ENCODE peak calls at places on chromosomes 11 and 22, in four cellular contexts. B is A549, O is GM23338, X is astrocyte. F is an unnamed sample.

GRCh38 chr11:95453616-95454118 is 222.7 kb upstream of the SESN3 start:
- DNase-seq in O (no peak), X (peak), B (no peak), F (no peak)

GRCh38 chr11:45354976-45355705 is 69.0 kb upstream of the SYT13 start:
- DNase-seq in B (peak), X (peak), O (peak), F (peak)

GRCh38 chr11:75966546-75967287 is 151.7 kb downstream of the UVRAG start:
- DNase-seq in O (peak), B (peak), X (peak), F (no peak)

GRCh38 chr22:39098026-39098425 is 982 bp downstream of the APOBEC3H start:
- DNase-seq in B (no peak), O (peak), X (no peak), F (no peak)

GRCh38 chr11:115548878-115549528 is 44.8 kb upstream of the CADM1 start:
- DNase-seq in O (peak), B (peak), X (no peak), F (no peak)

GRCh38 chr11:27926981-27927481 is 180.9 kb downstream of the KIF18A start:
- DNase-seq in O (no peak), B (no peak), X (peak), F (peak)

GRCh38 chr22:41288245-41288946 is 2.4 kb upstream of the RANGAP1 start:
- DNase-seq in B (peak), X (peak), O (peak), F (no peak)

GRCh38 chr11:106961518-106961917 is 56.8 kb downstream of the GUCY1A2 start:
- DNase-seq in B (no peak), O (no peak), X (peak), F (no peak)

GRCh38 chr11:117931971-117932370 is 2.8 kb upstream of the TMPRSS13 start:
- DNase-seq in X (no peak), O (no peak), B (no peak), F (no peak)

DNA sequence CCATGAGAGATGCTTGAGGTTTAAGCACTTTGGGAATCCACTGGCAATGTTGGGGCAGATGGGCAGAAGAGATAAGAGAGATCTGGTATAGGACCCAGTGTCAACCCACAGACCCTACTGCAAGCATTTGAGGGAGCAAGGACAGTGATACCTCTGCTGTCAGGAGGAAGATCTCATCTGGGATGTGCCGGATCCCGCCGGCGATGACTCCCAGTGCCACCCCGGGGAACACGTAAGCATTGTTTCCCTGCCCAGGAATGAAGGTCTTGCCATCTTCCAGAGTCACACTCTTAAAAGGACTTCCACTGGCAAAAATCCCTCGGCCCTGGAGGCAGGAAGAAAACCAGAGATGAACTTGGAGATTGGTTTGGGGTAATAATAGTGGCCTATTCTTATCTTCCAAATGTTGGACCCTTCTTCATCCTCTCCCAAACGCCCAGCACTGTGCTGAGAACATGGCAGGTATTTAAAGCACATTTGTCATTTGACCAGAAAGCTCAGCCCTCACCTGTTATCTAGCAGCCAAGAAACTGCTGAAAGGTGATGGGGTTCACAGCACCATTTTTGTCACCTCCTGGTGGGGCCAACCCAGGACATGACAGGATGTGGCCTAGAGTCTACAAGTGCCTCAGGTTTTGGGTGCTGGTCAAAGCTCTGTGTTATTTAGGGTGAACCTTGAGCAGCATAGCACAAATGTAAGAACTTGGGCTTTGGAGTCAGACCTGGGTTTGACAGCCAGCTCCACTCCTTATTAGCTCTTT is 71.7 kb downstream of the CCDC81 start:
- DNase-seq in X (no peak), O (no peak), B (no peak), F (no peak)
- H3K4me2 ChIP-seq in X (no peak), O (no peak), B (no peak), F (no peak)

GRCh38 chr11:7014118-7014517 is 6.0 kb downstream of the ZNF214 start:
- DNase-seq in X (no peak), O (no peak), B (no peak), F (no peak)

GRCh38 chr11:7020183-7020917 is at the start of the genes NLRP14 and ZNF214:
- DNase-seq in O (peak), B (peak), X (peak), F (no peak)

GRCh38 chr11:7021318-7021717 is 1.0 kb downstream of the NLRP14 start:
- DNase-seq in O (no peak), X (no peak), B (no peak), F (no peak)

GRCh38 chr11:7016011-7016410 is 4.1 kb downstream of the ZNF214 start:
- DNase-seq in X (no peak), O (no peak), B (no peak), F (no peak)

GRCh38 chr11:7019500-7020182 is 505 bp downstream of the ZNF214 start:
- DNase-seq in O (peak), X (peak), B (no peak), F (no peak)
- H3K4me2 ChIP-seq in O (peak), X (peak), B (peak), F (no peak)

GRCh38 chr11:1338201-1339065 is 29.0 kb upstream of the TOLLIP start:
- DNase-seq in B (no peak), O (peak), X (no peak), F (no peak)
- H3K4me2 ChIP-seq in B (no peak), O (no peak), X (no peak), F (no peak)

DNA sequence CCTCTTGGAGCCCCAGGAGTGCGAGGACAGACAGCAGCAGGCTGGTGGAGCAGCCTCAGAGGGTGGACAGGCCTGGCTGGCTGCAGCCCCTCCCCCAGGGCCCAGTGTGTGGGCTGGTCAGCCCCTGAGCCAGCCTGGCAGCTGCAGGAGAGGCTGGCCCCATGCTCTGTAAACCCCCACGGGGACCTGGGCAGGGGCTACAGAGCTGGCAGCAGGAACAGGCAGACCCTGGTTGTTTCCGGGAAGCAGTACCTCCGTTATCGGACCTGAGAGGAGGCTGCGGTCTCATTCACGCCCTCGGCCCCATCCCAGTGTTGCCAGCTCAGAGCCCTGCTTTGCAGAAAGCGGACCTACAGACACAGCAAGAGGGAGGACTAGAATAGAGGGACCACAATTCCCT is 38.5 kb upstream of the COMT start:
- DNase-seq in B (no peak), X (no peak), O (no peak), F (no peak)
- H3K4me2 ChIP-seq in B (no peak), X (no peak), O (no peak), F (no peak)

GRCh38 chr11:77069336-77069968 is 2.7 kb downstream of the CAPN5 start:
- DNase-seq in O (no peak), X (no peak), B (no peak), F (no peak)

GRCh38 chr11:77071671-77072605 is 5.2 kb downstream of the CAPN5 start:
- DNase-seq in X (no peak), B (no peak), O (no peak), F (no peak)

GRCh38 chr11:77068461-77069335 is 1.9 kb downstream of the CAPN5 start:
- DNase-seq in X (no peak), B (no peak), O (no peak), F (no peak)

GRCh38 chr11:77071077-77071476 is 4.3 kb downstream of the CAPN5 start:
- DNase-seq in B (no peak), O (no peak), X (no peak), F (no peak)

GRCh38 chr11:77069969-77070582 is 3.3 kb downstream of the CAPN5 start:
- DNase-seq in B (no peak), O (no peak), X (no peak), F (no peak)
- H3K4me2 ChIP-seq in B (no peak), O (no peak), X (no peak), F (no peak)

DNA sequence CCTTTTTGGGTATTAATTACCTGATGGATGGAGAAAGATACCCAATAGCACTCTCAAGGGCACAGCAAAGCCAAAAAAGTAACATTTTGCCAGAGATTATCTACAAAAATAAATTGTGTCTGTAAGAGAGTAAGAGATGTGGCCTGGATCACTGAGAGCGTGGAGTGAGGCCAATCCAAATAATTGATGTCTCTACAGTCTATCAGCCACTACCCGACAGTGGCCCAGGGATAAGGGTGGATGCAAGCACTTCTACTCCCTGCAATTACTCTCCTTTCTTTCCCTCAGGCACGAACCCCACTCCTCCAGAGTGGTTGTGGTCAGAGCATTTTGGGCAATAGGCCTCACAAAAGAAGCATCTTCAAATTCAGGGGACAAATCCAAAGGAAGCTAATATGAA is 92.3 kb upstream of the ZC3H12C start:
- DNase-seq in O (no peak), X (peak), B (no peak), F (no peak)
- H3K4me2 ChIP-seq in O (no peak), X (no peak), B (peak), F (no peak)

GRCh38 chr11:133967599-133968238 is 11.0 kb upstream of the IGSF9B start:
- DNase-seq in B (no peak), O (no peak), X (no peak), F (no peak)
- H3K4me2 ChIP-seq in B (peak), O (no peak), X (no peak), F (peak)

GRCh38 chr11:126488591-126489370 is 133.3 kb downstream of the ST3GAL4 start:
- DNase-seq in B (no peak), O (no peak), X (no peak), F (no peak)

GRCh38 chr11:126489791-126490190 is 134.3 kb downstream of the ST3GAL4 start:
- DNase-seq in X (peak), B (no peak), O (no peak), F (no peak)

GRCh38 chr11:126485986-126486635 is 130.6 kb downstream of the ST3GAL4 start:
- DNase-seq in B (no peak), X (no peak), O (no peak), F (no peak)

GRCh38 chr11:126485021-126485781 is 129.7 kb downstream of the ST3GAL4 start:
- DNase-seq in X (peak), O (no peak), B (no peak), F (peak)

GRCh38 chr11:126487711-126488110 is 132.2 kb downstream of the ST3GAL4 start:
- DNase-seq in X (no peak), O (no peak), B (no peak), F (no peak)
- H3K4me2 ChIP-seq in X (no peak), O (no peak), B (no peak), F (no peak)

GRCh38 chr11:68454767-68455166 is 5.8 kb upstream of the PPP6R3 start:
- DNase-seq in O (peak), B (no peak), X (no peak), F (no peak)
- H3K4me2 ChIP-seq in O (no peak), B (no peak), X (no peak), F (no peak)

F was measured in Karpas-422.